ENCODE peak calls at places on chromosomes 11 and 22, in six cellular contexts. V is endodermal cell, A is keratinocyte, C is HCT116, M is neural progenitor cell, I is uterus. S is an unnamed sample. For H3K4me1, the result is how much of the 10 kb centered on the place peaks cover.

GRCh38 chr11:109015283-109015682 is 350.4 kb downstream of the DDX10 start:
- DNase-seq in V (no peak), C (no peak), M (no peak), A (no peak), I (no peak), S (no peak)

GRCh38 chr11:73199446-73199845 is 18.6 kb upstream of the P2RY2 start:
- DNase-seq in C (no peak), V (peak), A (no peak), M (no peak), I (no peak), S (no peak)

GRCh38 chr11:130180491-130180890 is 20.9 kb downstream of the ST14 start:
- DNase-seq in I (no peak), M (no peak), V (no peak), C (no peak), A (no peak), S (no peak)

GRCh38 chr22:22144858-22145257 is 99.7 kb upstream of the VPREB1 start:
- DNase-seq in I (no peak), C (no peak), M (no peak), V (no peak), A (no peak), S (no peak)

GRCh38 chr11:12540913-12541587 is 133.2 kb upstream of the TEAD1 start:
- DNase-seq in C (no peak), V (peak), I (peak), M (peak), A (no peak), S (no peak)

GRCh38 chr22:47322854-47323253 is 560.4 kb downstream of the TBC1D22A start:
- DNase-seq in V (no peak), C (no peak), M (no peak), A (no peak), I (no peak), S (no peak)

GRCh38 chr11:126322996-126323395 is 19.1 kb downstream of the DCPS start:
- DNase-seq in I (no peak), C (no peak), M (no peak), A (no peak), V (no peak), S (no peak)

GRCh38 chr22:20254975-20255946 is 12.9 kb downstream of the RTN4R start:
- DNase-seq in M (no peak), V (no peak), A (no peak), I (no peak), C (no peak), S (no peak)

GRCh38 chr11:3157381-3158130 is 7.6 kb downstream of the OSBPL5 start:
- DNase-seq in A (no peak), I (no peak), V (no peak), M (no peak), C (no peak), S (no peak)

GRCh38 chr22:35102663-35103062 is 36.7 kb downstream of the ISX start:
- DNase-seq in V (peak), M (peak), C (no peak), A (peak), I (no peak), S (peak)

GRCh38 chr11:116895053-116895757 is 57.8 kb upstream of the APOA1 start:
- DNase-seq in M (peak), V (peak), C (no peak), A (no peak), I (peak), S (no peak)

GRCh38 chr22:22881116-22882032 is 6.2 kb upstream of the IGLL5 start:
- DNase-seq in M (no peak), A (no peak), V (peak), I (no peak), C (no peak), S (no peak)

GRCh38 chr11:47480762-47481161 is 31.8 kb upstream of the RAPSN start:
- DNase-seq in I (no peak), M (no peak), V (no peak), A (no peak), C (no peak), S (no peak)

GRCh38 chr22:22746963-22747933 is 102.8 kb downstream of the GGTLC2 start:
- DNase-seq in M (no peak), I (no peak), V (no peak), A (no peak), C (no peak), S (no peak)

GRCh38 chr11:47908198-47908597 is 60.0 kb upstream of the NUP160 start:
- DNase-seq in M (no peak), C (no peak), V (no peak), A (no peak), I (no peak), S (no peak)

GRCh38 chr22:48898524-48899377 is 928.9 kb downstream of the BRD1 start:
- DNase-seq in V (no peak), C (no peak), M (no peak), A (no peak), I (no peak), S (no peak)

GRCh38 chr11:5229388-5229787 is 2.5 kb upstream of the HBB start:
- DNase-seq in M (peak), C (no peak), A (no peak), V (no peak), I (no peak), S (no peak)

GRCh38 chr22:41382610-41383009 is 868 bp downstream of the TEF start:
- DNase-seq in V (no peak), C (no peak), I (no peak), A (no peak), M (no peak), S (no peak)

GRCh38 chr11:77471520-77472234 is 2.2 kb downstream of the PAK1 start:
- DNase-seq in I (no peak), A (no peak), V (peak), M (peak), C (no peak), S (no peak)

GRCh38 chr11:121842186-121842585 is 273.8 kb downstream of the BLID start:
- DNase-seq in V (no peak), M (peak), I (no peak), A (no peak), C (no peak), S (no peak)

GRCh38 chr11:108538502-108538901 is 40.3 kb upstream of the POGLUT3 start:
- DNase-seq in V (no peak), M (no peak), A (no peak), I (no peak), C (no peak), S (no peak)

GRCh38 chr11:1817511-1817910 is 17.3 kb upstream of the SYT8 start:
- DNase-seq in A (no peak), M (no peak), V (no peak), C (no peak), I (no peak), S (no peak)

GRCh38 chr22:38106814-38107578 is 3.5 kb downstream of the BAIAP2L2 start:
- DNase-seq in A (no peak), C (no peak), I (no peak), V (no peak), M (no peak), S (no peak)

GRCh38 chr11:113974741-113975470 is at the start of gene HTR3A:
- DNase-seq in I (peak), C (peak), M (peak), A (no peak), V (peak), S (peak)

GRCh38 chr11:116501728-116502127 is 271.1 kb downstream of the BUD13 start:
- DNase-seq in V (peak), M (no peak), C (no peak), I (no peak), A (no peak), S (no peak)

GRCh38 chr22:40855960-40856512 is 403 bp downstream of the ST13 start:
- DNase-seq in C (no peak), M (peak), V (peak), I (no peak), A (no peak), S (no peak)

GRCh38 chr22:50701428-50702154 is 29.0 kb downstream of the SHANK3 start:
- DNase-seq in I (no peak), M (no peak), A (no peak), V (peak), C (no peak), S (no peak)

GRCh38 chr11:117505285-117505970 is 177.8 kb downstream of the CEP164 start:
- DNase-seq in I (no peak), M (no peak), A (no peak), C (no peak), V (no peak), S (no peak)

GRCh38 chr11:44868021-44868420 is 82.7 kb downstream of the TP53I11 start:
- DNase-seq in C (no peak), I (no peak), M (no peak), A (no peak), V (no peak), S (no peak)

GRCh38 chr11:134599180-134599810 is 187.3 kb upstream of the B3GAT1 start:
- DNase-seq in I (no peak), V (peak), M (no peak), A (no peak), C (no peak), S (no peak)

GRCh38 chr22:44399196-44399837 is 86.6 kb upstream of the SHISAL1 start:
- DNase-seq in M (no peak), I (peak), V (no peak), A (no peak), C (no peak), S (no peak)

GRCh38 chr11:13962198-13962561 is 343 bp upstream of the SPON1 start:
- DNase-seq in I (no peak), A (no peak), M (no peak), V (no peak), C (no peak), S (no peak)
- H3K4me3 ChIP-seq in I (peak), A (no peak), M (peak), V (peak), C (no peak), S (peak)

DNA sequence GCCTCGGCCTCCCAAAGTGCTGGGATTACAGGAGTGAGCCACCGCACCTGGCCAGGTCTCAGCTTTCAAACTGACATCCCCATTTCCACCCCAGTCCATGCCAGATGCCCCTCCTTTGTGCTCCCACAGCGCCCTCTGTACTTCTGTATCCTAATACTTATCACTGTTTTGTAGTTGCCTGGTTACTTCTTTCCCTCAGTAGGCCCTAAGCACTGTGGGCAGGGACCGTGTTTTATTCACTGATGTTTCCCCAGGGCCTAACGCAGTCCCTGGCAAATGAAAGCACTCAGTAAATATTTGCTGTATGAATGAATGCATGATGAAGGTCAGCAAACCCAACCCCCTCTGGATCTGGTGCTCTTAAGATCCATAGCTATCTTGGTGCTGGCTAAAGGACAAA is 2.2 kb upstream of the TRIM3 start:
- DNase-seq in C (no peak), M (peak), I (no peak), A (no peak), V (peak), S (no peak)
- H3K27ac ChIP-seq in C (no peak), M (no peak), I (no peak), A (no peak), V (no peak), S (no peak)

DNA sequence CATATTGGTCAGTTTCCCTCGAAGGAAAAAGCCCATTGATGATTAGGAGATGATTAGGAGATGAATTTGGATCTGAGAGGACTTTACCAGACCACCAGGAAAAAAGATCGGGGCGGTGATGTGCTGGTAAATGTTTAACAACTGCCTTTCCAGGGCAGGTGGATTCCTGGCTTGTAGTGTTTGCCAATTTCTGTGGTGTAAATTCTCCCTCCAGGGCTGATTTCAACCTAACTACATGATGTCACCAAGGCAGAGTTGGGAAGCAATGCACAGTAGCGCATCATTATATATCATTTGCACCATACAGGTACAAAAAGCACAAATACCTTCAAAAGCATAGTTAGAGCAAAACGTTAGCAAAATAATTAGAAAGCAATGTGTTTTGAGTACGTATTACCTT is 203.9 kb upstream of the SEZ6L start:
- DNase-seq in V (no peak), I (no peak), M (no peak), C (no peak), A (no peak), S (no peak)
- H3K4me1 ChIP-seq in V (under half), I (under half), M (under half), C (under half), A (under half), S (under half)

DNA sequence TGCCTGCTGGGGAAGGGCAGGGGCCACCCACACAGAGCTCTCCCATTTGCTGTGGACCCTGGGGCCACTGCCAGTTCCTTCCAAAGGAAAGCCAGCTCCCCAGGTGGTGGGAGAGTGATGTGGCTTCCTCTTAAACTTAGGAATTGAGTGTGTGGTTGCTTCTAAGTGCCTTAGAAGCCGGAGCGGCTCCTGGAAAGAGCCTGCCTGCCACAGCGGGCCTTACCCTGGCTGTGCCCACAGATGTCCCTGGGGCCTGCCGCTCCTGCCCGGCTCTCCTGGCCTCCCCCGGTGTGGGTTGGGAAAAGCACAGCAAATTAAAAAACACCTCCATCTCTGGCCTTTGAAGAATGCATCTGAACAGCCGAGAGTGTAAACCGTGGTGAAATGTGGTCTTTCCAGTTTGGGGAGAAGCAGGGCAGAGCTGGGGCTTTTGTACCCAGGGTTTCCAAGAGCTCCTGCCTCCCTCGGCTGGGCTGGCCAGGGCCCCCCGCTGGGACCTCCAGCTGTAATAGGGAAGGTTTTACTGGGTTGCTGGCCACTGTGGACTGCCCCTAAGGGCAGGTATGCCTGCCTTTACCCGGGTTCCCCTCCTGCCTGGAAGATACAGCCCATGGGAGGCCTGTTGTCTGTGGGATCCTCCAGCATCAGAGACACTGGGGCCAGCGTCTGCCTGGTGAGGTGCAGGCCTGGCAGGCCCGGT is 30.2 kb downstream of the LRP5 start:
- DNase-seq in C (peak), A (no peak), V (peak), I (no peak), M (peak), S (no peak)
- H3K4me3 ChIP-seq in C (peak), A (peak), V (no peak), I (no peak), M (no peak), S (no peak)

GRCh38 chr11:92227233-92227593 is 2.6 kb downstream of the FAT3 start:
- DNase-seq in V (peak), C (no peak), I (no peak), A (no peak), M (peak), S (no peak)

GRCh38 chr11:92225563-92226308 is 1.1 kb downstream of the FAT3 start:
- DNase-seq in A (no peak), V (peak), M (peak), C (no peak), I (no peak), S (no peak)

GRCh38 chr11:92225206-92225562 is 566 bp downstream of the FAT3 start:
- DNase-seq in M (peak), A (no peak), I (no peak), C (no peak), V (peak), S (no peak)

GRCh38 chr11:92227954-92228935 is 3.6 kb downstream of the FAT3 start:
- DNase-seq in V (no peak), C (no peak), M (peak), A (no peak), I (no peak), S (no peak)

DNA sequence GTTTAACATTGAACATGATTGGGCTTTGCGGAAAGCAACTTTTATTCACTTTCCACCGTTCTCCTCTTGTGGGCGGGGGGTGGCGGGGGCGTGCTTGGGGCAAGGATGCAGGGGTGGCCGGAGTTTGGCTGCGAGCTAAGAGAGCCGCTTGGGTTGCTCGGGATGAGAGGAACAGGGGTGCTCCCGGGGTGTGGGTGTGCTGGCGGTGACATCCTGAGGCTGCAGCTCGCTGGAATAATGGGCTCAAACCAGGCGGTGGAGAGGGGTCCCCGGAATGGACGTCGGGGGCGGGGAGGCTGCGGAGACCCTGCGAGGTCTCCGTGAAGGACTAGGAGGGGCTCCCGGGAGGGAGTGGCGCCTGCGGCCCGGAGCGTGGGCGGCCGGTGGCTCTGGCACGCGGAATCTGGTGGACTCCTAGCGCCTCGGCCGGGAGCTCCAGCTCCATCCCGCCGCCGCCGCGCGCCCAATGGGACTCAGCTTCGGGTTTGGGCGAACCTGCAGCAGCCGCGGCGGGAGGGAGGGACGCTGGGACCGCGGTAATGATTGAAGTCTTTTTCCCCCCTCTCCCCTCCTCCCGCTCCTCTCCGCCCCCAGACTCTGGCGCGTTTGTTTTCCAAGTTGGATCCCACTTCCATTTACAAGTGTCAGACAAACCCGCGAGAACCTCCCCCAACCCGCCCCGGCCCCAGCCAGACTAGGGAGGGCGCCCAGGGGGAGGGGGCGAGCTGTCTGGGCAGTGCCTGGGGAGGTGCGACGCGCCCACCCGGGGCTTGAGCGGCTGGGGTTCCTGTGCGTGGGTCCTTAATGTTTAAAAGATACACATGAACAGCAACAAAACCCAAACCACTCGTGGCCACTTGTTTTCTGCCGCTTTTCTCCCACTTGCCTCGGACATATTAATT is 2.0 kb downstream of the FAT3 start:
- DNase-seq in A (no peak), C (no peak), I (no peak), V (peak), M (peak), S (no peak)
- H3K27ac ChIP-seq in A (no peak), C (no peak), I (no peak), V (peak), M (no peak), S (no peak)